ENCODE peak calls at places on chromosomes 11 and 22, in four cellular contexts. P is HepG2, Y is HCT116, R is SK-N-SH. M is an unnamed sample.
A peak's percentile ranks its signal among the peaks of the same experiment; 100 is the strongest.

GRCh38 chr22:25008666-25009065 is 56.1 kb downstream of the KIAA1671 start:
- DNase-seq in P (no peak), Y (no peak), R (no peak), M (no peak)

GRCh38 chr11:126834149-126834548 is 166.4 kb downstream of the KIRREL3 start:
- DNase-seq in P (no peak), Y (no peak), R (no peak), M (no peak)

GRCh38 chr11:11946180-11946579 is 62.2 kb downstream of the DKK3 start:
- DNase-seq in P (no peak), Y (no peak), R (no peak), M (no peak)

GRCh38 chr11:72141066-72141465 is 5.5 kb downstream of the FOLR3 start:
- DNase-seq in P (no peak), Y (no peak), R (no peak), M (no peak)

GRCh38 chr22:49197986-49198704 is 629.5 kb downstream of the BRD1 start:
- DNase-seq in P (no peak), R (no peak), Y (no peak), M (no peak)

GRCh38 chr11:76524919-76525318 is 80.1 kb downstream of the EMSY start:
- DNase-seq in R (no peak), P (peak; percentile 42), Y (peak; percentile 26), M (no peak)

GRCh38 chr22:19853879-19854777 is 546 bp downstream of the GNB1L start:
- DNase-seq in Y (peak; percentile 2), R (no peak), P (no peak), M (peak; percentile 44)

GRCh38 chr22:37627545-37627944 is 11.9 kb upstream of the SH3BP1 start:
- DNase-seq in Y (no peak), P (no peak), R (no peak), M (no peak)

GRCh38 chr11:43573873-43574272 is 106.7 kb upstream of the HSD17B12 start:
- DNase-seq in Y (no peak), R (no peak), P (no peak), M (no peak)

GRCh38 chr11:44094260-44094868 is 1.1 kb upstream of the EXT2 start:
- DNase-seq in R (peak; percentile 82), P (peak; percentile 79), Y (peak; percentile 57), M (peak; percentile 85)

GRCh38 chr11:83241291-83241946 is 44.7 kb downstream of the CCDC90B start:
- DNase-seq in P (peak; percentile 63), R (peak; percentile 38), Y (peak; percentile 69), M (peak; percentile 81)

GRCh38 chr11:111793863-111794262 is 27.7 kb upstream of the PPP2R1B start:
- DNase-seq in R (peak; percentile 75), P (no peak), Y (no peak), M (no peak)

GRCh38 chr11:112889446-112889845 is 71.8 kb upstream of the NCAM1 start:
- DNase-seq in Y (no peak), P (no peak), R (no peak), M (no peak)

GRCh38 chr22:49997932-49998717 is 14.4 kb downstream of the IL17REL start:
- DNase-seq in Y (no peak), R (peak; percentile 28), P (no peak), M (no peak)

GRCh38 chr11:27282806-27283205 is 80.2 kb downstream of the CCDC34 start:
- DNase-seq in R (no peak), P (no peak), Y (no peak), M (no peak)

GRCh38 chr11:77020751-77021150 is 13.4 kb upstream of the B3GNT6 start:
- DNase-seq in Y (peak; percentile 27), P (no peak), R (no peak), M (no peak)

GRCh38 chr11:93329936-93330445 is 551 bp upstream of the DEUP1 start:
- DNase-seq in P (no peak), Y (no peak), R (peak; percentile 29), M (peak; percentile 16)

GRCh38 chr11:10488581-10489443 is 33.7 kb downstream of the AMPD3 start:
- DNase-seq in R (no peak), Y (no peak), P (no peak), M (no peak)

GRCh38 chr22:35380537-35381423 is at the start of gene HMOX1:
- DNase-seq in P (peak; percentile 73), R (peak; percentile 92), Y (peak; percentile 51), M (no peak)

GRCh38 chr22:43869799-43870198 is 7.5 kb upstream of the SULT4A1 start:
- DNase-seq in Y (no peak), P (no peak), R (no peak), M (no peak)

GRCh38 chr11:132644511-132644910 is 887.8 kb downstream of the OPCML start:
- DNase-seq in R (peak; percentile 10), Y (no peak), P (no peak), M (no peak)

GRCh38 chr22:16808744-16809143 is 16.5 kb downstream of the XKR3 start:
- DNase-seq in R (no peak), P (no peak), Y (no peak), M (peak; percentile 6)

GRCh38 chr11:114319716-114320328 is 23.6 kb downstream of the NNMT start:
- DNase-seq in P (no peak), R (no peak), Y (no peak), M (no peak)

GRCh38 chr11:134355136-134355535 is 23.3 kb downstream of the GLB1L2 start:
- DNase-seq in P (no peak), R (no peak), Y (no peak), M (peak; percentile 41)

GRCh38 chr11:68525930-68526329 is 65.4 kb downstream of the PPP6R3 start:
- DNase-seq in Y (no peak), P (no peak), R (no peak), M (no peak)

GRCh38 chr11:100769617-100770016 is 82.5 kb downstream of the ARHGAP42 start:
- DNase-seq in P (no peak), R (no peak), Y (no peak), M (no peak)

GRCh38 chr11:2137202-2138071 is 1.8 kb downstream of the IGF2 start:
- DNase-seq in P (peak; percentile 80), Y (peak; percentile 36), R (peak; percentile 95), M (peak; percentile 80)

GRCh38 chr22:35538801-35539321 is 1.8 kb upstream of the RASD2 start:
- DNase-seq in Y (peak; percentile 33), P (no peak), R (peak; percentile 65), M (peak; percentile 40)

GRCh38 chr11:96044311-96044710 is 120.4 kb upstream of the MTMR2 start:
- DNase-seq in P (no peak), Y (no peak), R (no peak), M (no peak)

GRCh38 chr11:92259861-92260260 is 35.2 kb downstream of the FAT3 start:
- DNase-seq in Y (no peak), R (no peak), P (no peak), M (no peak)
- TF ChIP-seq ELF1 in Y (no peak), R (no peak), P (no peak), M (no peak)

GRCh38 chr11:86478348-86478747 is 103.7 kb downstream of the CCDC81 start:
- DNase-seq in Y (no peak), P (no peak), R (no peak), M (no peak)

GRCh38 chr11:86473991-86474833 is 99.5 kb downstream of the CCDC81 start:
- DNase-seq in R (no peak), Y (no peak), P (no peak), M (no peak)

GRCh38 chr11:86477495-86478155 is 102.9 kb downstream of the CCDC81 start:
- DNase-seq in R (no peak), P (no peak), Y (no peak), M (peak; percentile 60)

GRCh38 chr11:86475027-86475426 is 100.3 kb downstream of the CCDC81 start:
- DNase-seq in Y (no peak), R (no peak), P (no peak), M (no peak)

DNA sequence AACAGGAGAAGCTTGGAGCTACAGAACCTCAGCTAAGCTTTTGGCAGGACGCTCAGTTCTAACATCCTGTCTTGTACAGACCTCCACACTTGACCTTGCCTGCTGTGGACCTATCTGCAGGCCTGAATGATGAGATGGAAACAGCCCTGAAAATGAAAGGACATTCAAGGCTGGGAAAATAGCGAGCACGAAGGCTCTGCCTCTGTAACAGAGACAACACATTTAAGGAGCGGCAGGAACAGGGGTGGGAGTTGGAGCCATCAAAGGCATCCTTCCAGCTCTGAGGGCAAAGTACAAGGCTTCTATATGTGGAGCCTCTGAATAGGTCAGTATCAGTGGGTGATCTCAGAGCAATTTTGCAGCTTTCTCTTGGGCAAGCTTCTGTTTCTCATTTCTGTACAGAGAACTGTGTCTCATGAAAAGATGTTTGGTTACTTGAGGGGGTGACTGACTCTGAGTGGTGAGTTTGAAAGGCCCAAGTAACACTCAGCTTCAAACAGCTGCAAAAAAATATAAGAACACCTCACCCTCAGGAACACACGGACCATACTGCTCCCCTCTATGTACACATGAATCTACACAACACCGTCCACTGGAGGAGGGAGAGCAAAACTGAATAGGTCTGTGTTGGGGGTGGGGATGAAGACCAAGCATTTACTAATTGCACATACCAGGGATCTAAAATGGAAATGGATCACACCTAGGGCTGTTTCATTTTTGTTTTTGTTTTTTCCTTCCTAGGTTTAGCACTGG is 101.6 kb downstream of the CCDC81 start:
- DNase-seq in P (peak; percentile 89), Y (no peak), R (no peak), M (no peak)
- TF ChIP-seq ELF1 in P (no peak), Y (no peak), R (no peak), M (no peak)

DNA sequence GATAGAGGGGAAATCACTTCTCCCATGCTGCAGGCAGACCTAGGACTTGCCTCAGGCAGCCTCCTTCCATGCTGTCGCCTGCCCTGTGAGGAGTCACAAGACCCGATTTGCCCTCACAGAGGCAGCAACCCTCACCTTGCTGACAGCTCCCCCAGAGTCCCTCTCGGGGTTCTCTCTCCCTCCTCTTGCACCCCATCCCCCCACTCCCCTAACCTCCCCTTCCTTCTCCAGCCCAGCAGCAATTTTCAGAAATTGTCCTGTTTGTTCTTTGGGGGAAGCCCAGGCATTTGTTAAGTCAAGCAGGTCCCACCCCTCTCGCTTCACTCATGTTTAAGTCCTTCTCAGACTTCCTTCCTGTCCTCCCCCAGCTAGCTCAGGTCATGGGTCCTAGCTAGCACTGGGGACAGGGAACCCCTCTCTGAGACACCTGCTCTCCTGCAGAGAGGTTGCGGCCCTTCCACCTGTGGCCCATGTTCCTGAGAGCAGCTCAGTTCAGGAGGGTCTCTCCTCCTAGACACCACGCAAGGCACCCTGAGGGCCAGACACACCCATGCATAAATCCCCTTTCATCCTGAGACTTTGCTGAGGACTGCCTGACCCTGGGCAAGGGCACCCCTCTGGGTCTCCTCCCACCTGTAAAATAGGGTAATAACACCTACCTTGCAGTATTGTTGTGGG is 6.3 kb upstream of the FXYD2 start:
- DNase-seq in R (no peak), P (no peak), Y (no peak), M (no peak)
- TF ChIP-seq ELF1 in R (no peak), P (no peak), Y (no peak), M (no peak)

GRCh38 chr11:125465254-125465653 is 30.8 kb downstream of the FEZ1 start:
- DNase-seq in Y (no peak), R (no peak), P (no peak), M (no peak)
- TF ChIP-seq ELF1 in Y (no peak), R (no peak), P (no peak), M (no peak)

GRCh38 chr11:90594658-90595057 is 371.8 kb upstream of the CHORDC1 start:
- DNase-seq in Y (no peak), P (no peak), R (peak; percentile 5), M (no peak)
- TF ChIP-seq ELF1 in Y (no peak), P (no peak), R (no peak), M (no peak)